ENCODE peak calls at places on chromosomes 7 and 10, in five cellular contexts. I, O, Y, S and Q are unnamed samples.

GRCh38 chr7:96901822-96902412 is 103.4 kb upstream of the DLX6 start:
- DNase-seq in O (no peak), Y (no peak), I (no peak), S (no peak), Q (no peak)

GRCh38 chr10:124350806-124351205 is 67.9 kb downstream of the OAT start:
- DNase-seq in I (no peak), O (no peak), S (no peak), Y (no peak), Q (no peak)

GRCh38 chr7:131895541-131896173 is 339.2 kb upstream of the PODXL start:
- DNase-seq in O (no peak), Y (no peak), S (no peak), I (no peak), Q (no peak)

GRCh38 chr7:43750016-43750887 is 8.2 kb upstream of the BLVRA start:
- DNase-seq in S (no peak), Y (no peak), O (peak; percentile 47), I (no peak), Q (no peak)

GRCh38 chr10:121324678-121325213 is 273.5 kb downstream of the FGFR2 start:
- DNase-seq in I (no peak), Y (no peak), O (no peak), S (peak; percentile 28), Q (peak; percentile 42)

GRCh38 chr10:61612451-61612850 is 50.3 kb upstream of the CABCOCO1 start:
- DNase-seq in I (no peak), O (no peak), S (no peak), Y (no peak), Q (peak; percentile 32)

GRCh38 chr10:60257767-60258428 is 131.8 kb downstream of the ANK3 start:
- DNase-seq in O (peak; percentile 21), S (no peak), Y (no peak), I (no peak), Q (no peak)

GRCh38 chr7:86201767-86202166 is 441.9 kb upstream of the GRM3 start:
- DNase-seq in O (no peak), S (no peak), Y (no peak), I (no peak), Q (no peak)

GRCh38 chr10:133258066-133258817 is 18.4 kb downstream of the ADAM8 start:
- DNase-seq in I (no peak), S (peak; percentile 67), Y (no peak), O (no peak), Q (peak; percentile 45)

GRCh38 chr7:112521942-112522341 is 41.2 kb downstream of the LSMEM1 start:
- DNase-seq in Y (no peak), S (no peak), I (no peak), O (no peak), Q (no peak)

GRCh38 chr7:11591943-11592342 is 240.1 kb downstream of the THSD7A start:
- DNase-seq in I (no peak), O (no peak), S (no peak), Y (no peak), Q (no peak)
- H3K27ac ChIP-seq in I (no peak overlapping the region), O (no peak overlapping the region), S (no peak overlapping the region), Y (no peak overlapping the region), Q (no peak overlapping the region)

DNA sequence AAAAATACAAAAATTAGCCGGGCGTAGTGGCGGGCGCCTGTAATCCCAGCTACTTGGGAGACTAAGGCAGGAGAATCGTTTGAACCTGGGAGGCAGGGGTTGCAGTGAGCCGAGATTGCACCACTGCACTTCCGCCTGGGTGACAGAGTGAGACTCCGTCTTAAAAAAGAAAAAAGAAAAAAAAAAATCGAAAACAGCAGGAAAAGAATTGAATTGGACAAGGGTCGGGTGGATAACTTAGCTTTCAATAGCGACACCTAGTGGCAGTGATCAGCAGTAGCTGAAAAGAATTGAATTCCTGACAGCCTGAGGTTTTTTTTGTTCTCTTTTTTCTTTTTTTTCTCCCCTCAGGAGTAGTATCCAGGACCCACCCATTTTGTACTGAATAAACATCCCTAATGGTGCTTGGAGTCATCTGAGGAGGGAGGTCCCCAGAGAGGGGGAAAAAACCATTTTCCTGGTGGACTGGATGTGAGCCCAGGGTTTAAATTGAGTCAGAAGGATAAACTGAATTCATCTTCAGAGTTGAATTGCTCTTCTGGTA is 55.1 kb downstream of the CYCS start:
- DNase-seq in S (peak; percentile 39), I (no peak), O (peak; percentile 90), Y (peak; percentile 50), Q (peak; percentile 66)
- H3K4me3 ChIP-seq in S (no peak overlapping the region), I (no peak overlapping the region), O (peak overlapping the region; percentile 25), Y (no peak overlapping the region), Q (no peak overlapping the region)

DNA sequence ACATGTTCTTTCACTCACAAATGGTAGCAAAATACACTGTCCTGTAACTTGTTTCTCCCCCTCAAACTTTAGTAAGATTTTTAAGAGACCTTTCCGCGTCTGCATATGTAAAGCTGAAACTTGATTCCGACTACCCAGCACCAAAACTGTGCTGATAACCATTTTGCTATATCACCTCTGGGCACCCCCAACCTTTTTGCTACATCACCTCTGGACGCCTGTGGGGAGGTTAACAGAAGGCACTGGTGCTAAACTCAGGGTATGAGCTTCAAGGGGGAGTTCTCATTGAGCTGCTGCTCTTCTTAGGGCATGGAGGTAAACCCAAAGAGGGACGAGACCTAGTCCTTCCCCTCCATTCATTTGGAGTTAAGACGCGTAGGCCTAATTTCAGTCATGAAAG is 67.6 kb upstream of the NFE2L3 start:
- DNase-seq in Y (no peak), I (no peak), S (no peak), O (no peak), Q (no peak)
- H3K4me1 ChIP-seq in Y (no peaks in the 10 kb centered on the region), I (no peaks in the 10 kb centered on the region), S (no peaks in the 10 kb centered on the region), O (peaks cover 33% of the 10 kb centered on the region), Q (no peaks in the 10 kb centered on the region)

GRCh38 chr10:58435297-58435696 is 50.1 kb downstream of the TFAM start:
- DNase-seq in Y (no peak), I (no peak), O (no peak), S (peak; percentile 23), Q (peak; percentile 7)

GRCh38 chr10:58438340-58438739 is 53.1 kb downstream of the TFAM start:
- DNase-seq in S (no peak), Y (no peak), O (no peak), I (no peak), Q (no peak)

GRCh38 chr10:58438986-58439385 is 53.8 kb downstream of the TFAM start:
- DNase-seq in S (no peak), O (no peak), Y (no peak), I (no peak), Q (no peak)

GRCh38 chr10:58439632-58440364 is 54.6 kb downstream of the TFAM start:
- DNase-seq in Y (no peak), S (no peak), O (no peak), I (no peak), Q (no peak)

GRCh38 chr10:58436071-58436470 is 50.9 kb downstream of the TFAM start:
- DNase-seq in O (no peak), Y (no peak), S (no peak), I (no peak), Q (peak; percentile 14)
- H3K27ac ChIP-seq in O (no peak overlapping the region), Y (no peak overlapping the region), S (no peak overlapping the region), I (no peak overlapping the region), Q (no peak overlapping the region)

GRCh38 chr10:122455376-122456056 is 1.1 kb downstream of the ARMS2 start:
- DNase-seq in O (no peak), Y (no peak), S (no peak), I (no peak), Q (no peak)

GRCh38 chr10:122458693-122459092 is 2.7 kb upstream of the HTRA1 start:
- DNase-seq in S (no peak), O (no peak), I (no peak), Y (no peak), Q (no peak)

GRCh38 chr10:122459586-122460273 is 1.6 kb upstream of the HTRA1 start:
- DNase-seq in Y (no peak), I (no peak), S (no peak), O (no peak), Q (no peak)

GRCh38 chr10:122460891-122461293 is 461 bp upstream of the HTRA1 start:
- DNase-seq in Y (no peak), S (no peak), O (no peak), I (no peak), Q (no peak)

GRCh38 chr10:122457934-122458333 is 3.4 kb upstream of the HTRA1 start:
- DNase-seq in O (no peak), Y (no peak), I (no peak), S (no peak), Q (no peak)
- H3K4me3 ChIP-seq in O (no peak overlapping the region), Y (no peak overlapping the region), I (no peak overlapping the region), S (no peak overlapping the region), Q (no peak overlapping the region)

DNA sequence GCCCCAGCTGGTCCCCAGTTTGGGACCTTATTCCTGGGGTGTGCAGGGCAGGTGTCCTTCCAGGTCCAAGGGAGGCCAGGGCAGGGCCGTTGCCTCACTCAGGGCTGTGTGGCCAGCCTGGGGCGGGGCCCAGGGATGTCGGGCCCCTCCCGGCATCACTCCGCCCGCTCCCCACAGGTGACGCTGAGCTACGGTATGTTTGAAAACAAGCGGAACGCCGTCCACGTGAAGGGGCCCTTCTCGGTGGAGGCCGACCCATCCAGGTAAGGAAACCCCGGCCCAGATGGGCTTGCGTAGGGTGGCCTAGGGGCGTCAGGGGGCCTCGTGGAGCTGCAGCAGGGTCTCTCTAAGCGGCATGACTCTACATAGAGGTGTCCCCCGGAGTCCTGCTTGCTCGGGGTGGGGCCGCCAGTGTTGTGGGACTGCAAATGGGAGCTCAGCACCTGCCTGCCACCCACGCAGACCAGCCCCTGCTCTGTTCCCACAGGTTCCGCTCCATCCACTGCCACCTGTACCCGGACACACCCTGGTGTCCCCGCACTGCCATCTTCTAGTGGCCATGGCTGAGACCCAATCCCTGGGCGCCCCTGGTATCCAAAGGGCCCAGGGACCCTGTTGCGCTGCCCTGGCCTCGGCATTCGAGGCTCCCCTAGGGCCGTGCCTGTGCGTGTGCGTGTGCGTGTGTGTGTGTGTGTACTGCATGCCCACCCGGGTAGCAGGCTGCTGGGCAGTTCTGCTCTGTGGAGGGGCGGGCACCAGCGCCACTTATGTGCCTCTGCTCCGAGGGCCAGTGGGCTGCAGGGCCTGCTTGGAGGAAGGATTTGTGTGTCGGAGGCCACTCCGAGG is 7.3 kb downstream of the LFNG start:
- DNase-seq in O (no peak), I (no peak), Y (no peak), S (peak; percentile 56), Q (no peak)
- H3K4me1 ChIP-seq in O (peaks cover 47% of the 10 kb centered on the region), I (peaks cover 89% of the 10 kb centered on the region), Y (peaks cover 22% of the 10 kb centered on the region), S (peaks cover 92% of the 10 kb centered on the region), Q (peaks cover 12% of the 10 kb centered on the region)

DNA sequence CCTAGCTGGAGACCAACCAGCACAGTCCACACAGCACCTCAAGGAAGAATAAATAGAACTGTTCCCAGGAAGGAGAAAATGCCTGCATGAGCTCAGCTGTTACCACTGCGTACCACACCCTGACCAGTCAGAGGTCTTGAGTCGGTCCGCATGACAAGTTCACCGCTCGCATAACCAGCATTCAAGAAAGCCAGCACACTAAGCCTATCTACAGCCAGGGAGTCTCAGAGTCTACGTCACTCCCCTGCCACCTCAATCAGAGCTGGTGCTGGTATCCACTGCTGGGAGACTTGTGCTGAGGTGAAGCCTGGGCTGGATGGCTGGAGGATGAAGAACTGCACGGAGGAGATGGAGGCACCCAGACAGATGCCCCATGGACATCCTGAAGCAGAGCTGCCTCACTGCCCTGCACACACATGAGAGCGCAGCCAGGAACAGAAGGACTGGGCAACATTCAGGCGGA is 19.6 kb downstream of the AKR1C1 start:
- DNase-seq in S (no peak), Y (no peak), I (no peak), O (no peak), Q (peak; percentile 12)
- H3K27ac ChIP-seq in S (no peak overlapping the region), Y (no peak overlapping the region), I (no peak overlapping the region), O (no peak overlapping the region), Q (no peak overlapping the region)